ENCODE peak calls at places on chromosomes 6 and 20, in seven cellular contexts. G, F, A, C, W, B and X are unnamed samples.

GRCh38 chr6:144653885-144654505 is 368.9 kb downstream of the UTRN start:
- DNase-seq in A (no peak), F (no peak), W (peak), G (no peak), C (no peak), B (no peak), X (no peak)

GRCh38 chr6:54860739-54861138 is 14.2 kb downstream of the FAM83B start:
- DNase-seq in W (no peak), A (no peak), C (no peak), F (peak), G (no peak), B (no peak), X (no peak)

GRCh38 chr6:45587229-45588060 is 209.7 kb upstream of the SUPT3H start:
- DNase-seq in C (no peak), W (peak), A (no peak), G (no peak), B (no peak), F (no peak), X (no peak)

GRCh38 chr6:118523216-118523615 is 24.9 kb upstream of the PLN start:
- DNase-seq in G (no peak), F (no peak), C (no peak), W (peak), A (no peak), B (no peak), X (no peak)

GRCh38 chr6:112031956-112032355 is 21.9 kb upstream of the CCN6 start:
- DNase-seq in C (no peak), A (no peak), G (no peak), W (no peak), F (no peak), B (no peak), X (no peak)

GRCh38 chr6:55827818-55828522 is 47.4 kb downstream of the BMP5 start:
- DNase-seq in G (no peak), A (no peak), B (no peak), F (no peak), W (no peak), C (no peak), X (peak)

GRCh38 chr6:170026272-170027110 is 264.4 kb downstream of the DLL1 start:
- DNase-seq in C (no peak), G (no peak), F (peak), A (peak), W (no peak), B (no peak), X (no peak)

GRCh38 chr20:37526238-37526838 is 1.3 kb downstream of the BLCAP start:
- DNase-seq in A (peak), B (no peak), W (peak), C (no peak), F (peak), G (no peak), X (no peak)

GRCh38 chr6:148716811-148717210 is 30.0 kb upstream of the UST start:
- DNase-seq in G (no peak), A (no peak), F (peak), B (no peak), W (no peak), C (no peak), X (no peak)

GRCh38 chr6:54291146-54291545 is 17.1 kb upstream of the TINAG start:
- DNase-seq in W (no peak), F (peak), C (no peak), G (no peak), A (no peak), B (no peak), X (no peak)

GRCh38 chr6:121592955-121593665 is 157.7 kb downstream of the GJA1 start:
- DNase-seq in F (no peak), C (no peak), A (no peak), W (no peak), G (no peak), B (no peak), X (peak)

GRCh38 chr6:75349262-75349984 is 64.8 kb upstream of the TMEM30A start:
- DNase-seq in G (no peak), B (no peak), A (peak), C (no peak), W (no peak), F (peak), X (no peak)

GRCh38 chr6:77034161-77034560 is 429.1 kb downstream of the HTR1B start:
- DNase-seq in C (no peak), G (no peak), B (no peak), F (peak), W (no peak), A (no peak), X (no peak)

GRCh38 chr6:14217728-14218637 is 100.4 kb downstream of the CD83 start:
- DNase-seq in G (no peak), B (no peak), C (no peak), F (no peak), W (no peak), A (no peak), X (no peak)

GRCh38 chr6:116034327-116034726 is 26.4 kb downstream of the FRK start:
- DNase-seq in C (no peak), B (no peak), G (no peak), W (no peak), A (no peak), F (peak), X (no peak)

GRCh38 chr6:131740161-131740560 is 29.3 kb upstream of the CTAGE9 start:
- DNase-seq in A (no peak), F (no peak), B (no peak), G (no peak), C (no peak), W (no peak), X (no peak)

GRCh38 chr6:159941286-159942113 is 27.4 kb upstream of the IGF2R start:
- DNase-seq in B (no peak), G (peak), A (no peak), F (peak), W (peak), C (no peak), X (peak)

GRCh38 chr6:142008016-142008735 is 124.5 kb upstream of the GJE1 start:
- DNase-seq in W (no peak), A (no peak), C (no peak), G (no peak), F (peak), B (no peak), X (no peak)

GRCh38 chr6:8343600-8343999 is 91.7 kb downstream of the SLC35B3 start:
- DNase-seq in G (no peak), B (no peak), F (no peak), W (no peak), A (no peak), C (no peak), X (no peak)

GRCh38 chr6:52089758-52090348 is 2.4 kb upstream of the PKHD1 start:
- DNase-seq in C (no peak), F (peak), A (no peak), G (no peak), B (no peak), W (no peak), X (no peak)

GRCh38 chr6:113818528-113818927 is 38.6 kb upstream of the MARCKS start:
- DNase-seq in C (no peak), F (no peak), G (no peak), A (no peak), W (no peak), B (no peak), X (peak)

GRCh38 chr6:54327631-54328030 is 19.4 kb downstream of the TINAG start:
- DNase-seq in F (no peak), B (no peak), C (no peak), A (no peak), G (no peak), W (no peak), X (no peak)

GRCh38 chr6:149906405-149906804 is 8.5 kb upstream of the RAET1E start:
- DNase-seq in C (no peak), A (no peak), W (no peak), G (no peak), F (no peak), B (no peak), X (no peak)

GRCh38 chr20:38172344-38172743 is 7.3 kb upstream of the TGM2 start:
- DNase-seq in A (no peak), W (no peak), C (no peak), F (no peak), G (no peak), B (no peak), X (peak)

GRCh38 chr6:45965007-45965406 is 50.7 kb downstream of the CLIC5 start:
- DNase-seq in F (no peak), W (no peak), A (no peak), C (no peak), G (no peak), B (no peak), X (no peak)

GRCh38 chr6:20688710-20689500 is 154.6 kb downstream of the CDKAL1 start:
- DNase-seq in W (peak), F (peak), G (no peak), C (no peak), A (no peak), B (no peak), X (peak)

GRCh38 chr20:38303908-38304379 is at the start of gene BPI:
- DNase-seq in C (no peak), W (no peak), A (no peak), F (no peak), B (peak), G (no peak), X (no peak)

GRCh38 chr6:108633436-108633835 is 72.7 kb downstream of the FOXO3 start:
- DNase-seq in C (no peak), A (no peak), W (no peak), B (no peak), F (no peak), G (no peak), X (peak)

GRCh38 chr6:142377112-142377848 is 75.5 kb downstream of the ADGRG6 start:
- DNase-seq in C (no peak), B (no peak), F (peak), A (peak), G (no peak), W (no peak), X (peak)

GRCh38 chr6:17580518-17581048 is 19.5 kb upstream of the FAM8A1 start:
- DNase-seq in A (peak), B (peak), W (peak), C (peak), F (no peak), G (no peak), X (peak)

GRCh38 chr6:44679906-44680698 is 292.6 kb downstream of the CDC5L start:
- DNase-seq in B (no peak), C (no peak), G (no peak), W (no peak), F (no peak), A (no peak), X (no peak)

GRCh38 chr20:43037605-43038309 is 151.9 kb downstream of the PTPRT start:
- DNase-seq in C (no peak), F (no peak), B (no peak), G (no peak), W (no peak), A (no peak), X (no peak)

GRCh38 chr20:50110141-50111047 is 2.6 kb downstream of the UBE2V1 start:
- DNase-seq in W (peak), G (peak), A (peak), B (no peak), F (no peak), C (no peak), X (no peak)